ENCODE peak calls at places on chromosomes 2 and 18, in eight cellular contexts. W is prostate gland, A is esophagus squamous epithelium, P is IMR-90, Y is uterus, R is ovary, H is HCT116, Z is heart left ventricle. J is an unnamed sample.

GRCh38 chr2:18050001-18050400 is 171.5 kb downstream of the KCNS3 start:
- DNase-seq in A (no peak), Y (no peak), R (no peak), P (no peak), W (no peak), H (no peak), Z (no peak), J (no peak)

GRCh38 chr2:691825-692224 is 14.6 kb upstream of the TMEM18 start:
- DNase-seq in A (no peak), P (no peak), W (no peak), Y (no peak), R (no peak), Z (no peak), H (no peak), J (no peak)

GRCh38 chr2:237315170-237315880 is 98.6 kb downstream of the COL6A3 start:
- DNase-seq in Y (peak; percentile 91), A (no peak), R (peak; percentile 93), W (peak; percentile 84), Z (peak; percentile 91), P (peak; percentile 98), H (no peak), J (peak; percentile 87)

GRCh38 chr2:182144780-182145170 is 159.1 kb downstream of the PPP1R1C start:
- DNase-seq in Z (no peak), H (no peak), R (no peak), Y (no peak), P (no peak), W (no peak), A (no peak), J (no peak)

GRCh38 chr2:428591-428990 is 140.7 kb upstream of the ALKAL2 start:
- DNase-seq in W (no peak), R (no peak), A (no peak), Y (no peak), H (no peak), Z (no peak), P (no peak), J (no peak)

GRCh38 chr2:86243950-86244733 is 44.9 kb downstream of the MRPL35 start:
- DNase-seq in H (no peak), A (no peak), Y (no peak), W (no peak), R (no peak), Z (no peak), P (no peak), J (no peak)

GRCh38 chr2:40168032-40168431 is 283.9 kb downstream of the SLC8A1 start:
- DNase-seq in A (no peak), H (no peak), W (no peak), R (no peak), Z (no peak), Y (no peak), P (no peak), J (no peak)

GRCh38 chr2:42314892-42315468 is 46.0 kb downstream of the COX7A2L start:
- DNase-seq in H (no peak), R (no peak), Z (no peak), P (peak; percentile 96), Y (no peak), A (no peak), W (no peak), J (no peak)

GRCh38 chr2:157746234-157746950 is 117.7 kb upstream of the ACVR1C start:
- DNase-seq in Y (no peak), A (no peak), H (no peak), W (no peak), Z (no peak), R (no peak), P (peak; percentile 88), J (no peak)

GRCh38 chr2:126307740-126308139 is 348.2 kb upstream of the GYPC start:
- DNase-seq in P (no peak), W (no peak), A (no peak), Z (no peak), Y (no peak), R (no peak), H (no peak), J (no peak)

GRCh38 chr2:77768508-77768907 is 246.3 kb upstream of the LRRTM4 start:
- DNase-seq in A (no peak), P (no peak), W (no peak), Y (no peak), H (no peak), Z (no peak), R (no peak), J (no peak)

GRCh38 chr2:53450885-53451284 is 316.7 kb upstream of the CHAC2 start:
- DNase-seq in Z (no peak), H (no peak), W (no peak), R (no peak), A (no peak), P (no peak), Y (no peak), J (no peak)

GRCh38 chr2:217402622-217403383 is 542.9 kb upstream of the TNP1 start:
- DNase-seq in A (no peak), H (no peak), P (no peak), W (peak; percentile 68), Z (no peak), R (peak; percentile 86), Y (peak; percentile 92), J (peak; percentile 33)

GRCh38 chr2:190993292-190993643 is 20.7 kb downstream of the STAT1 start:
- DNase-seq in Z (no peak), R (no peak), W (no peak), Y (no peak), A (no peak), H (no peak), P (no peak), J (no peak)

GRCh38 chr2:190996947-190997346 is 17.0 kb downstream of the STAT1 start:
- DNase-seq in Y (no peak), R (no peak), Z (no peak), W (no peak), P (no peak), A (no peak), H (no peak), J (no peak)

GRCh38 chr2:190997516-190998113 is 16.4 kb downstream of the STAT1 start:
- DNase-seq in W (no peak), P (no peak), Y (no peak), Z (no peak), A (no peak), R (no peak), H (no peak), J (no peak)

GRCh38 chr2:190996338-190996946 is 17.5 kb downstream of the STAT1 start:
- DNase-seq in A (no peak), P (peak; percentile 34), R (no peak), H (no peak), Y (no peak), W (no peak), Z (no peak), J (no peak)

DNA sequence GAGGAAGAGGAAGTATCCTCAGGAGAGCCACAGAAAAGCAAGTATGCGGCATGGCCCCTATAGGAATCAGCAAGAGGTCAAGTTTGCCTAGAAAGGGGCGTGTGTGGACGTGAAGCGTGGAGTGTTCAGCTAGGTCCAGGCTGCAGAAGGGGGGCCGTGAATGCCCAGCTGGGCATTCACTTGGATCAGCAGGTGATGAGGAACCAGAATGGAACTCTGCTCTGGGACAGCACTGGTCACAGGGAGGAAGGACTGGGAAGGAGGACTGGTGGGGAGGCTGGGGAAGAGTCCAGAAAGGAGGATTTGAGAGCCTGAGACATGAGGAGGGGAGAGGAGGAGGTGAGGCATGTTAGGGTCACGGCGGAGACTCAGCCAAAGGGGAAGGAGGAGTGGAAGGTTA is 19.8 kb downstream of the STAT1 start:
- DNase-seq in A (no peak), P (no peak), R (no peak), Y (no peak), W (no peak), Z (no peak), H (no peak), J (no peak)
- TF ChIP-seq POLR2A in A (no peak), P (no peak), R (no peak), Y (no peak), W (no peak), Z (no peak), H (no peak), J (no peak)

GRCh38 chr18:78814321-78814720 is 165.3 kb upstream of the SALL3 start:
- DNase-seq in W (no peak), R (no peak), A (no peak), Y (no peak), P (no peak), H (no peak), Z (no peak), J (no peak)
- H3K9me3 ChIP-seq in W (no peaks in the 10 kb centered on the region), R (no peaks in the 10 kb centered on the region), A (no peaks in the 10 kb centered on the region), Y (no peaks in the 10 kb centered on the region), P (peaks cover 45% of the 10 kb centered on the region), H (no peaks in the 10 kb centered on the region), Z (no peaks in the 10 kb centered on the region), J (no peaks in the 10 kb centered on the region)

GRCh38 chr2:96764253-96764637 is 3.5 kb downstream of the CNNM4 start:
- DNase-seq in A (no peak), R (no peak), Y (no peak), P (no peak), W (peak; percentile 14), H (no peak), Z (no peak), J (peak; percentile 34)

GRCh38 chr2:96767135-96767871 is 6.6 kb downstream of the CNNM4 start:
- DNase-seq in P (no peak), A (no peak), Z (no peak), W (no peak), R (no peak), H (no peak), Y (no peak), J (no peak)

GRCh38 chr2:96769816-96770215 is 9.1 kb downstream of the CNNM4 start:
- DNase-seq in Z (peak; percentile 77), A (no peak), W (peak; percentile 87), Y (no peak), R (no peak), H (no peak), P (no peak), J (peak; percentile 82)

GRCh38 chr2:96770451-96770850 is 9.7 kb downstream of the CNNM4 start:
- DNase-seq in H (no peak), Y (no peak), Z (no peak), P (no peak), W (no peak), R (no peak), A (no peak), J (no peak)

DNA sequence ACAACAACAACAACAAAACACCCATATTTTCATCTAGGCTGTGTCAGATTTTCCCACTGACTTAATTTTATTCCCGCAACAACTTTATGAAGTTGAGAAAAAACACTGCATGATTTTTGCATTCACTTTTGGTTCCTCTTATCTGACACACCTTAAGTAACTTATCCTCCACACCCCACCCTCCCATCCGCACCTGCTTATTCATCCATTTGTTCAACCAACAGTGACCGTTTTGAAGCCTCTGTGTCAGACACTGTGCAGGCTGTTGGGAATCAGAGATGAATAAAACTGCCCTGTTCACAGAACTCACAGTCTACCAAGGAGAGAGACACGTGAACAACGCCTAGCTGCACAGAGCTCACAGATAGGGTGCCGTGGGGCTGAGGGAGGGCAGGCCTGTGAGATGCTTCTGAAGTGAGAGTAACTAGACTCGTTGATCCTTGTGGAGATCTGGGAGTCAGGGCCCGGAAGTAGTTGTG is 7.4 kb downstream of the CNNM4 start:
- DNase-seq in R (no peak), W (no peak), Y (no peak), H (no peak), P (no peak), Z (no peak), A (no peak), J (no peak)
- TF ChIP-seq POLR2A in R (no peak), W (no peak), Y (no peak), H (no peak), P (no peak), Z (no peak), A (no peak), J (no peak)

DNA sequence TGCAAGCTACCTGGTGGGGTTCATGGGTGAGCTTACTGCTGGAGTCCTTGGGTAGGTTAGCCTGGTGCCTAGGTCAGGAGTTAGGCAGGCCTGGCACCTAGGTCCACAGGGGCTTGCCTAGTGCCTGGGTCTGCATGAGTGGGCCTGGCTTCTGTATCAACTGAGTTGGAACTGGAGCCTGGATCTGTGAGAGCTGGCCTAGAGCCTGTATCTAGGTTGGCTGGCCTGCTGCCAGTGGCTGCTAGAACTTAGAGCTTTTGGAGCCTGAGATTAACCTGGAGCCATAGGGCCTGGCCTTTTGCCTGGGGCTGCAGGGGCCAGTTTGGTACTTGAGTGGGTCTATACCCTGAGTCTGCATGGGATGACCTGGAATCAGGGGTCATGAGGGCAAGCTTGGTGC is 679.4 kb downstream of the NUP35 start:
- DNase-seq in Y (peak; percentile 11), Z (no peak), R (no peak), W (no peak), A (no peak), P (no peak), H (no peak), J (no peak)
- H3K9me3 ChIP-seq in Y (peaks cover 3% of the 10 kb centered on the region), Z (peaks cover 26% of the 10 kb centered on the region), R (no peaks in the 10 kb centered on the region), W (no peaks in the 10 kb centered on the region), A (no peaks in the 10 kb centered on the region), P (peaks cover 11% of the 10 kb centered on the region), H (no peaks in the 10 kb centered on the region), J (no peaks in the 10 kb centered on the region)

J was measured in adrenal gland.